ENCODE peak calls at places on chromosomes 6 and 20, in ten cellular contexts. W is Daoy; X is C1 segment of cervical spinal cord; D is iPS-NIHi11; E is activated CD4-positive, CD25-positive, alpha-beta regulatory T cell; V is endothelial cell; U is fibroblast of pulmonary artery; L is stomach; S is HS-27A; Y is GM04503. K is an unnamed sample.

GRCh38 chr6:39224523-39225182 is 4.6 kb downstream of the KCNK5 start:
- DNase-seq in W (no peak), X (no peak), D (no peak), E (no peak), V (no peak), U (no peak), L (no peak), S (no peak), Y (no peak), K (no peak)

GRCh38 chr6:34714663-34715062 is 18.1 kb upstream of the ILRUN start:
- DNase-seq in W (peak; percentile 52), X (no peak), D (no peak), E (no peak), V (no peak), U (peak; percentile 45), L (no peak), S (no peak), Y (no peak), K (no peak)

GRCh38 chr20:40561187-40561586 is 127.8 kb downstream of the MAFB start:
- DNase-seq in W (no peak), X (no peak), D (no peak), E (no peak), V (no peak), U (no peak), L (no peak), S (no peak), Y (no peak), K (no peak)

GRCh38 chr20:62712606-62713005 is 4.0 kb downstream of the NTSR1 start:
- DNase-seq in W (no peak), X (no peak), D (no peak), E (no peak), V (no peak), U (no peak), L (no peak), S (no peak), Y (no peak), K (no peak)

GRCh38 chr6:38427492-38428210 is 212.1 kb downstream of the BTBD9 start:
- DNase-seq in W (no peak), X (no peak), D (peak; percentile 23), E (no peak), V (no peak), U (no peak), L (no peak), S (no peak), Y (no peak), K (no peak)

GRCh38 chr6:2213082-2213481 is 32.3 kb downstream of the GMDS start:
- DNase-seq in W (no peak), X (no peak), D (no peak), E (no peak), V (no peak), U (no peak), L (no peak), S (no peak), Y (no peak), K (no peak)

GRCh38 chr6:49849121-49849907 is 17.0 kb downstream of the CRISP1 start:
- DNase-seq in W (peak; percentile 21), X (no peak), D (peak; percentile 46), E (no peak), V (no peak), U (peak; percentile 66), L (no peak), S (no peak), Y (peak; percentile 7), K (no peak)

GRCh38 chr6:41713161-41713649 is 22.2 kb downstream of the TFEB start:
- DNase-seq in W (peak; percentile 83), X (no peak), D (peak; percentile 42), E (no peak), V (no peak), U (peak; percentile 37), L (peak; percentile 86), S (peak; percentile 51), Y (no peak), K (no peak)

GRCh38 chr20:57662313-57663240 is 42.4 kb upstream of the ZBP1 start:
- DNase-seq in W (no peak), X (no peak), D (no peak), E (no peak), V (no peak), U (no peak), L (peak; percentile 22), S (no peak), Y (no peak), K (no peak)

K was measured in activated T-helper 1 cell treated with anti-CD3 and anti-CD28 coated beads, Interleukin-12 subunit alpha, Interleukin-12 subunit beta, Interleukin-2, Interleukin-4 antibody, amounts not matched to agents 30 ng/mL and 10 ng/mL and 1 ng/mL, durations not matched to agents 14 hours and 24 hours and 36 hours.